ENCODE peak calls at places on chromosomes 5 and 9, in eight cellular contexts. E, N, B, V, J, D, R and H are unnamed samples.

GRCh38 chr5:151562019-151562707 is 29.0 kb downstream of the FAT2 start:
- DNase-seq in E (no peak), N (peak; percentile 46), B (no peak), V (no peak), J (no peak), D (no peak), R (no peak), H (no peak)

GRCh38 chr9:5671711-5672353 is 42.9 kb downstream of the RIC1 start:
- DNase-seq in E (peak; percentile 19), N (peak; percentile 7), B (no peak), V (no peak), J (no peak), D (no peak), R (no peak), H (no peak)

GRCh38 chr5:33997331-33997983 is 10.4 kb downstream of the AMACR start:
- DNase-seq in E (peak; percentile 88), N (peak; percentile 58), B (peak; percentile 47), V (peak; percentile 72), J (peak; percentile 87), D (peak; percentile 80), R (peak; percentile 78), H (no peak)

GRCh38 chr5:101977729-101978345 is 318.2 kb downstream of the SLCO4C1 start:
- DNase-seq in E (peak; percentile 75), N (peak; percentile 81), B (peak; percentile 23), V (peak; percentile 40), J (peak; percentile 43), D (no peak), R (no peak), H (no peak)

GRCh38 chr9:130205912-130206311 is 33.7 kb downstream of the NCS1 start:
- DNase-seq in E (no peak), N (no peak), B (no peak), V (no peak), J (no peak), D (no peak), R (no peak), H (no peak)

GRCh38 chr5:13985736-13986418 is 41.4 kb upstream of the DNAH5 start:
- DNase-seq in E (peak; percentile 100), N (no peak), B (peak; percentile 62), V (peak; percentile 73), J (peak; percentile 92), D (no peak), R (no peak), H (no peak)

GRCh38 chr5:173923236-173924104 is 35.3 kb downstream of the CPEB4 start:
- DNase-seq in E (no peak), N (peak; percentile 18), B (no peak), V (peak; percentile 54), J (peak; percentile 65), D (no peak), R (no peak), H (no peak)

GRCh38 chr9:93673271-93673843 is 97.0 kb downstream of the PHF2 start:
- DNase-seq in E (no peak), N (no peak), B (no peak), V (no peak), J (no peak), D (peak; percentile 19), R (no peak), H (peak; percentile 1)

GRCh38 chr5:103645816-103646215 is 83.2 kb upstream of the NUDT12 start:
- DNase-seq in E (no peak), N (no peak), B (no peak), V (no peak), J (no peak), D (no peak), R (no peak), H (no peak)

GRCh38 chr5:81778642-81779041 is 27.7 kb upstream of the SSBP2 start:
- DNase-seq in E (no peak), N (no peak), B (no peak), V (peak; percentile 71), J (peak; percentile 65), D (no peak), R (no peak), H (no peak)

GRCh38 chr9:99078731-99079130 is 26.2 kb upstream of the TGFBR1 start:
- DNase-seq in E (no peak), N (no peak), B (no peak), V (no peak), J (no peak), D (no peak), R (no peak), H (no peak)

GRCh38 chr5:129003232-129003631 is 37.9 kb downstream of the SLC27A6 start:
- DNase-seq in E (peak; percentile 10), N (peak; percentile 23), B (no peak), V (peak; percentile 2), J (no peak), D (no peak), R (no peak), H (no peak)

GRCh38 chr5:178143901-178144300 is 9.8 kb downstream of the NHP2 start:
- DNase-seq in E (no peak), N (no peak), B (no peak), V (no peak), J (no peak), D (no peak), R (no peak), H (peak; percentile 37)

GRCh38 chr9:114889802-114890224 is 40.6 kb downstream of the TNFSF8 start:
- DNase-seq in E (peak; percentile 33), N (no peak), B (no peak), V (peak; percentile 17), J (no peak), D (no peak), R (no peak), H (no peak)

GRCh38 chr5:140041492-140042421 is 1.3 kb downstream of the NRG2 start:
- DNase-seq in E (peak; percentile 87), N (peak; percentile 64), B (peak; percentile 47), V (peak; percentile 16), J (peak; percentile 82), D (peak; percentile 70), R (peak; percentile 49), H (peak; percentile 65)

GRCh38 chr5:171421331-171422262 is 2.1 kb downstream of the FGF18 start:
- DNase-seq in E (no peak), N (no peak), B (no peak), V (no peak), J (no peak), D (no peak), R (no peak), H (no peak)

GRCh38 chr5:173570321-173571090 is 45.9 kb downstream of the BOD1 start:
- DNase-seq in E (no peak), N (no peak), B (no peak), V (no peak), J (no peak), D (no peak), R (no peak), H (no peak)

GRCh38 chr9:26243722-26244121 is 565.5 kb upstream of the TUSC1 start:
- DNase-seq in E (peak; percentile 81), N (no peak), B (no peak), V (peak; percentile 51), J (peak; percentile 86), D (no peak), R (no peak), H (no peak)

GRCh38 chr5:68251386-68251785 is 35.8 kb downstream of the PIK3R1 start:
- DNase-seq in E (no peak), N (no peak), B (no peak), V (peak; percentile 40), J (peak; percentile 63), D (peak; percentile 59), R (no peak), H (no peak)

GRCh38 chr9:557601-558201 is 283.8 kb upstream of the DMRT1 start:
- DNase-seq in E (peak; percentile 85), N (peak; percentile 77), B (peak; percentile 68), V (peak; percentile 35), J (no peak), D (no peak), R (no peak), H (no peak)

GRCh38 chr5:72622152-72622760 is 115.0 kb upstream of the ZNF366 start:
- DNase-seq in E (no peak), N (no peak), B (no peak), V (no peak), J (no peak), D (no peak), R (no peak), H (no peak)

GRCh38 chr9:71680189-71680983 is 87.9 kb downstream of the CEMIP2 start:
- DNase-seq in E (peak; percentile 82), N (no peak), B (peak; percentile 21), V (peak; percentile 70), J (peak; percentile 57), D (no peak), R (no peak), H (no peak)

DNA sequence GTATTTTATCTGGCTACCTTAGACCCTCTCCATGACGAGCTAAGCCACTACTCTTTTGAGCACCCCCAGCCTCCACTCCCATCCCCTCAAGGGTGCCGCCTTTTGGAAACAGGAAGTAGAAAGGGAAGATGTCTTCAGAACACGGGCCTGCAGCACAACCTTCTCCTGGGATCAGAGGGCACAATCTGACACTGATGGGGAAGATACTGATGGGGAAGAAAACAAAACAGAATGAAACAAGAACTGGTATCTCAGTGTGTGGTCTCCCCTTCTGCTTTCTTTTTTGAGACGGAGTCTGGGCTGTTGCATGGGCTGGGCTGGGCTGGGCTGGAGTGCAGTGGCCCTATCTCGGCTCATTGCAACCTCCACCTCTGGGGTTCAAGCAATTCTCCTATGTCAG is 539.7 kb upstream of the DAP start:
- DNase-seq in E (no peak), N (no peak), B (no peak), V (no peak), J (no peak), D (no peak), R (no peak), H (no peak)
- TF ChIP-seq CTCF in E (no peak), N (no peak), B (no peak), V (no peak), J (no peak), D (no peak), R (no peak), H (no peak)

DNA sequence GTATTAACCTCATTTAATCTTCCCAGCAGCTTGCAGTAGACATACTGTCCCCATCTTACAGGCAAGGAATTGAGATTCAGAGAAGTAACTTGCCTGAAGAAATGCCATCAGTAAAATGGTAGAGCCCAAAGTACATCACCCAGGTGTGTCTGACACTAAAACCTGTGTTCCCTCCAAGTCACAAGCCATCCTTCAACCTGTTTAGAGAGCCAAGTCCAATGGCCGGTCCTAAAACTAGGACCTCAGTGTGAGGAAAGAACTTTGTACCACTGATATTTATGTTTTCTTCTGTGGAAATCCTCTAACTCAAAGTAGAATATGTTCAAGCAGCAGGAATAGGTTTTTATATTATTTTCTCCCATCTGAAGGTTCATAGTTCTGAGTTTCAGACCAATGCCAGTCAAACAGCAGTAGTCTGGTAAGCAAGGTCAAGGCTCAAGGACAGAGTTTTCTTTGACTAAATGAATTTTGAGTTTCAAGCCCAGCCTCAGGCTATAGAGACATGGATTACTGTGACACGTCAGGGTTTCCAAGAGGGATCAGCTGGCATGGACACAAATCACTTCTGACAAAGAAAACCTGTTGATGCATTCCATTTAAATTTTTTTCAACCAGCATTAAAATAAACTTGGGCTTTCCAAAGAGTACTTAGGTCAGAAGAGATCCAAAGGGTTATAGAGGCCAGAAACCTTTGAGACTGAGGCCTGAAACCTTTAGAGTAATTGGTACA is 80.9 kb upstream of the PLPP6 start:
- DNase-seq in E (no peak), N (no peak), B (no peak), V (no peak), J (no peak), D (no peak), R (no peak), H (no peak)
- H3K27ac ChIP-seq in E (no peak overlapping the region), N (no peak overlapping the region), B (no peak overlapping the region), V (no peak overlapping the region), J (no peak overlapping the region), D (no peak overlapping the region), R (no peak overlapping the region), H (no peak overlapping the region)

GRCh38 chr9:96025995-96026572 is 150.6 kb downstream of the ERCC6L2 start:
- DNase-seq in E (no peak), N (peak; percentile 79), B (no peak), V (no peak), J (no peak), D (no peak), R (no peak), H (no peak)
- TF ChIP-seq CTCF in E (no peak), N (peak; percentile 75), B (no peak), V (no peak), J (peak; percentile 30), D (no peak), R (no peak), H (no peak)

GRCh38 chr5:149838881-149839739 is 105.5 kb downstream of the PDE6A start:
- DNase-seq in E (peak; percentile 93), N (no peak), B (peak; percentile 43), V (peak; percentile 60), J (no peak), D (no peak), R (no peak), H (peak; percentile 24)
- H3K27ac ChIP-seq in E (no peak overlapping the region), N (no peak overlapping the region), B (peak overlapping the region; percentile 41), V (no peak overlapping the region), J (no peak overlapping the region), D (no peak overlapping the region), R (no peak overlapping the region), H (no peak overlapping the region)